ENCODE peak calls at places on chromosomes 12 and 14, in five cellular contexts. One of them, this sample, is unnamed.

GRCh38 chr12:12538535-12538934 is 24.1 kb downstream of the DUSP16 start:
- DNase-seq in right atrium auricular region: no peak
- DNase-seq in NB4: peak; percentile 60
- DNase-seq in tibial artery: no peak
- DNase-seq in fibroblast of the aortic adventitia: no peak
- DNase-seq in this sample: no peak

GRCh38 chr12:11723993-11724392 is 74.5 kb downstream of the ETV6 start:
- DNase-seq in fibroblast of the aortic adventitia: peak; percentile 15
- DNase-seq in right atrium auricular region: no peak
- DNase-seq in NB4: peak; percentile 33
- DNase-seq in tibial artery: no peak
- DNase-seq in this sample: no peak

GRCh38 chr14:84750763-84751554 is 779.0 kb upstream of the FLRT2 start:
- DNase-seq in NB4: no peak
- DNase-seq in fibroblast of the aortic adventitia: no peak
- DNase-seq in right atrium auricular region: no peak
- DNase-seq in tibial artery: no peak
- DNase-seq in this sample: no peak

GRCh38 chr12:95574799-95575452 is 23.6 kb upstream of the USP44 start:
- DNase-seq in NB4: peak; percentile 45
- DNase-seq in tibial artery: no peak
- DNase-seq in right atrium auricular region: no peak
- DNase-seq in fibroblast of the aortic adventitia: peak; percentile 61
- DNase-seq in this sample: peak; percentile 15

GRCh38 chr12:91687052-91688017 is 458.3 kb downstream of the BTG1 start:
- DNase-seq in tibial artery: no peak
- DNase-seq in NB4: peak; percentile 30
- DNase-seq in fibroblast of the aortic adventitia: no peak
- DNase-seq in right atrium auricular region: no peak
- DNase-seq in this sample: no peak

GRCh38 chr12:6832125-6832524 is 3.9 kb downstream of the P3H3 start:
- DNase-seq in NB4: no peak
- DNase-seq in right atrium auricular region: no peak
- DNase-seq in tibial artery: no peak
- DNase-seq in fibroblast of the aortic adventitia: no peak
- DNase-seq in this sample: no peak

GRCh38 chr12:58629376-58629775 is 290.9 kb downstream of the LRIG3 start:
- DNase-seq in tibial artery: no peak
- DNase-seq in NB4: no peak
- DNase-seq in right atrium auricular region: no peak
- DNase-seq in fibroblast of the aortic adventitia: peak; percentile 18
- DNase-seq in this sample: no peak

GRCh38 chr12:117402363-117402762 is 40.9 kb upstream of the NOS1 start:
- DNase-seq in tibial artery: no peak
- DNase-seq in NB4: peak; percentile 21
- DNase-seq in fibroblast of the aortic adventitia: no peak
- DNase-seq in right atrium auricular region: no peak
- DNase-seq in this sample: no peak

GRCh38 chr14:100765296-100765695 is 38.6 kb downstream of the DLK1 start:
- DNase-seq in right atrium auricular region: no peak
- DNase-seq in fibroblast of the aortic adventitia: no peak
- DNase-seq in NB4: no peak
- DNase-seq in tibial artery: no peak
- DNase-seq in this sample: no peak

GRCh38 chr14:54348001-54348611 is 48.7 kb upstream of the CDKN3 start:
- DNase-seq in fibroblast of the aortic adventitia: peak; percentile 66
- DNase-seq in right atrium auricular region: no peak
- DNase-seq in NB4: peak; percentile 64
- DNase-seq in tibial artery: no peak
- DNase-seq in this sample: no peak

GRCh38 chr14:22489957-22490950 is 98.8 kb downstream of the DAD1 start:
- DNase-seq in tibial artery: no peak
- DNase-seq in right atrium auricular region: no peak
- DNase-seq in fibroblast of the aortic adventitia: no peak
- DNase-seq in NB4: no peak
- DNase-seq in this sample: no peak

GRCh38 chr12:39230086-39230485 is 212.8 kb downstream of the KIF21A start:
- DNase-seq in fibroblast of the aortic adventitia: no peak
- DNase-seq in right atrium auricular region: no peak
- DNase-seq in tibial artery: no peak
- DNase-seq in NB4: no peak
- DNase-seq in this sample: no peak
- TF ChIP-seq CTCF in fibroblast of the aortic adventitia: no peak
- TF ChIP-seq CTCF in right atrium auricular region: no peak
- TF ChIP-seq CTCF in tibial artery: no peak
- TF ChIP-seq CTCF in NB4: no peak
- TF ChIP-seq CTCF in this sample: no peak

GRCh38 chr12:124786065-124786964 is 77.3 kb downstream of the SCARB1 start:
- DNase-seq in NB4: no peak
- DNase-seq in fibroblast of the aortic adventitia: peak; percentile 89
- DNase-seq in tibial artery: peak; percentile 66
- DNase-seq in right atrium auricular region: peak; percentile 94
- DNase-seq in this sample: no peak
- H3K4me3 ChIP-seq in NB4: no peak overlapping the region
- H3K4me3 ChIP-seq in fibroblast of the aortic adventitia: peak overlapping the region; percentile 62
- H3K4me3 ChIP-seq in tibial artery: peak overlapping the region; percentile 39
- H3K4me3 ChIP-seq in right atrium auricular region: peak overlapping the region; percentile 37
- H3K4me3 ChIP-seq in this sample: no peak overlapping the region

DNA sequence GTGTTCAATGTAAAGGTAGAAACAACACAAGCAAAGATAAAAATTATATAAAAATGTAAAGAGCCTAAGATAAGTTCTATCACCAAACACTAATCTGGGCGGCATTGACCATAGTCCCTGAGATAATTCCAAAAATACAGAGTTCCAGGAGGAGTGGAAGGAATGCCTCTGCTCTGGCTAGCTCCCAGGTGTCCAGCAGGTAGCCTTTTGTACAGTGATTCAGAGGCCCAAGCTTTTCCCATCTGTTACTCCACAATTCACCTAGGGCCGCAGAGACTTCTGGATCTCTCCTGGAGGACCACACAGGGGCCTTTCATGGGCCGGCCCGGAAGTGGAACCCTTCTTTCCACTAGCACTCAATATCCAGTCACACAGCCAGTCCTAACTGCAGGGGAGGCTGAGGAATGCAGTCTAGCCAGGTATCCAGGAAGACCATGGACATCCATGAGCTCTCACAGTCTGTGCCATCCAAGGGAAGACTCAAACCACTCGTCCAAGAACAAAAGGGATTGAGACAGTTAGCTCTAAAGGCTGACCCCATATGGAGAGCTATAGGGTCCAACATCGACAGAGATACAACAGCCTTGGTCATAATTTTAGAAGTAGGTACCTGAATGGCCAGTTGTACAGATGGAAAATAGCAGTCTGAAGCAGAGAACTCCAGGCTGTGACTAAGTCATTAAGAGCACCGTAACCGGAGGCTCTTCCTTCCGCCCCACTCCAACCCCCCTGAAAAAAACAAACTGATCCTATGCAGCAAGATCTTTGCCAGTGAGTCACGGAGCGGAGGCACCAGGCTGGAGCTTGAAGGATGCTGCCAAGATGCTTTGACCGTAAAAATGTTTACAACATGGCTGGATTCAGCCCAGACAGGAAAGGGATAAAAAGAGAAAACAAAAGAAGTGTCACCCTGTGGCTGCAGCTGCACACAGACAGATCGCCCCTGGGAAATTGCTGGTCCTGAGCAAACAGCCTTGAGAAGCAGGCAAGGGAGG is 204.8 kb downstream of the NUAK1 start:
- DNase-seq in NB4: no peak
- DNase-seq in tibial artery: peak; percentile 54
- DNase-seq in fibroblast of the aortic adventitia: peak; percentile 80
- DNase-seq in right atrium auricular region: peak; percentile 68
- DNase-seq in this sample: peak; percentile 94
- TF ChIP-seq CTCF in NB4: no peak
- TF ChIP-seq CTCF in tibial artery: no peak
- TF ChIP-seq CTCF in fibroblast of the aortic adventitia: no peak
- TF ChIP-seq CTCF in right atrium auricular region: no peak
- TF ChIP-seq CTCF in this sample: no peak

DNA sequence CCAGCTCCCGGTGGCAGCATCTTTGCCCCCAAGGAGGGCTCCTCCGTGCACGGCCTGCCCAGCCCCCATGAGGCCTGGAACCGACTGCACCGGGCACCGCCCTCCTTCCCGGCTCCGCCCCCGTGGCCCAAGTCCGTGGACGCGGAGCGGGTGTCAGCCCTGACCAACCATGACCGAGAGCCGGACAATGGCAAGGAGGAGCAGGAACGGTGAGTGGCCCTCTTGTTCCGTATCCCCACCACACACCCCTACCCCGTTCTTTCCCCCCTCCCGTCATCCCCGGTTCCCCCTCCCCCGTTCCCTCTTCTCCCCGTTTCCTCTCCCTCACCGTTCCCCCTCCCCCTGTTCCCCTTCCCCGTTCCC is 28.3 kb downstream of the LRCOL1 start:
- DNase-seq in fibroblast of the aortic adventitia: no peak
- DNase-seq in right atrium auricular region: no peak
- DNase-seq in tibial artery: peak; percentile 39
- DNase-seq in NB4: no peak
- DNase-seq in this sample: no peak
- H3K4me3 ChIP-seq in fibroblast of the aortic adventitia: no peak overlapping the region
- H3K4me3 ChIP-seq in right atrium auricular region: peak overlapping the region; percentile 44
- H3K4me3 ChIP-seq in tibial artery: peak overlapping the region; percentile 23
- H3K4me3 ChIP-seq in NB4: no peak overlapping the region
- H3K4me3 ChIP-seq in this sample: no peak overlapping the region

This sample was measured in HFF-Myc.